ENCODE peak calls at places on chromosomes 5 and 9, in four cellular contexts. W is GM06990, F is dorsolateral prefrontal cortex, K is uterus. P is an unnamed sample.

GRCh38 chr9:77926314-77926959 is 105.2 kb downstream of the GNAQ start:
- DNase-seq in W (no peak), F (no peak), K (no peak), P (no peak)

GRCh38 chr9:108477538-108478006 is 378.2 kb downstream of the ACTL7B start:
- DNase-seq in W (no peak), F (no peak), K (no peak), P (no peak)

GRCh38 chr9:23308114-23308513 is 517.9 kb downstream of the ELAVL2 start:
- DNase-seq in W (no peak), F (no peak), K (no peak), P (no peak)

GRCh38 chr9:20494035-20494434 is 128.3 kb downstream of the MLLT3 start:
- DNase-seq in W (no peak), F (no peak), K (no peak), P (no peak)

GRCh38 chr9:78133751-78134150 is 102.1 kb upstream of the CEP78 start:
- DNase-seq in W (no peak), F (no peak), K (no peak), P (peak; percentile 47)

GRCh38 chr5:42543774-42544173 is 120.5 kb downstream of the GHR start:
- DNase-seq in W (no peak), F (no peak), K (no peak), P (no peak)

GRCh38 chr5:78816143-78816765 is 167.7 kb upstream of the LHFPL2 start:
- DNase-seq in W (no peak), F (no peak), K (no peak), P (no peak)

GRCh38 chr9:76873821-76874220 is 32.1 kb downstream of the PRUNE2 start:
- DNase-seq in W (no peak), F (no peak), K (no peak), P (no peak)

GRCh38 chr5:159837860-159838259 is 78.4 kb upstream of the ADRA1B start:
- DNase-seq in W (no peak), F (no peak), K (no peak), P (no peak)

GRCh38 chr9:14212116-14212515 is 101.8 kb downstream of the NFIB start:
- DNase-seq in W (no peak), F (no peak), K (no peak), P (no peak)

GRCh38 chr9:88390371-88390990 is 2.2 kb downstream of the SPIN1 start:
- DNase-seq in W (no peak), F (no peak), K (no peak), P (no peak)

GRCh38 chr5:57805732-57806131 is 323.1 kb upstream of the ACTBL2 start:
- DNase-seq in W (no peak), F (no peak), K (no peak), P (no peak)

GRCh38 chr5:1322955-1323802 is 21.7 kb downstream of the CLPTM1L start:
- DNase-seq in W (peak; percentile 4), F (peak; percentile 37), K (peak; percentile 12), P (no peak)

GRCh38 chr5:169856571-169856970 is 123.7 kb downstream of the INSYN2B start:
- DNase-seq in W (no peak), F (no peak), K (no peak), P (no peak)

GRCh38 chr5:55154893-55155292 is 5.1 kb upstream of the GPX8 start:
- DNase-seq in W (no peak), F (no peak), K (no peak), P (no peak)

GRCh38 chr5:163888366-163888765 is 382.9 kb downstream of the MAT2B start:
- DNase-seq in W (no peak), F (no peak), K (no peak), P (no peak)

GRCh38 chr9:125410522-125410894 is 148.9 kb downstream of the GAPVD1 start:
- DNase-seq in W (no peak), F (no peak), K (no peak), P (no peak)

GRCh38 chr5:15807248-15807647 is 307.3 kb downstream of the FBXL7 start:
- DNase-seq in W (no peak), F (no peak), K (no peak), P (no peak)

GRCh38 chr9:88775559-88775958 is 215.7 kb upstream of the S1PR3 start:
- DNase-seq in W (no peak), F (no peak), K (no peak), P (no peak)

GRCh38 chr5:167593706-167594105 is 697.7 kb upstream of the WWC1 start:
- DNase-seq in W (no peak), F (no peak), K (no peak), P (no peak)

GRCh38 chr9:70566066-70566465 is 151.6 kb upstream of the KLF9 start:
- DNase-seq in W (no peak), F (no peak), K (no peak), P (no peak)

GRCh38 chr5:104355350-104355749 is 792.8 kb upstream of the NUDT12 start:
- DNase-seq in W (no peak), F (no peak), K (no peak), P (no peak)

GRCh38 chr5:74919487-74919886 is 53.3 kb upstream of the FAM169A start:
- DNase-seq in W (no peak), F (no peak), K (no peak), P (peak; percentile 49)

GRCh38 chr5:124631874-124632550 is 114.4 kb downstream of the ZNF608 start:
- DNase-seq in W (no peak), F (no peak), K (no peak), P (peak; percentile 48)

GRCh38 chr5:68154119-68154857 is 61.3 kb upstream of the PIK3R1 start:
- DNase-seq in W (no peak), F (no peak), K (no peak), P (peak; percentile 41)

GRCh38 chr9:97981828-97982164 is 1.3 kb upstream of the ANP32B start:
- DNase-seq in W (no peak), F (no peak), K (no peak), P (no peak)

GRCh38 chr5:148653271-148653839 is 972 bp downstream of the HTR4 start:
- DNase-seq in W (no peak), F (no peak), K (no peak), P (no peak)

GRCh38 chr5:98391921-98392625 is 381.4 kb upstream of the RGMB start:
- DNase-seq in W (no peak), F (no peak), K (no peak), P (no peak)

GRCh38 chr5:180832638-180833068 is 28.4 kb downstream of the ZFP62 start:
- DNase-seq in W (peak; percentile 48), F (no peak), K (no peak), P (peak; percentile 86)

GRCh38 chr5:10332301-10332700 is 21.2 kb upstream of the MARCHF6 start:
- DNase-seq in W (no peak), F (no peak), K (no peak), P (no peak)

GRCh38 chr5:53170748-53171349 is 61.3 kb upstream of the MOCS2 start:
- DNase-seq in W (no peak), F (no peak), K (no peak), P (peak; percentile 24)

GRCh38 chr9:13769006-13769405 is 489.5 kb upstream of the MPDZ start:
- DNase-seq in W (no peak), F (no peak), K (no peak), P (no peak)

GRCh38 chr9:117574099-117574498 is 130.1 kb upstream of the TLR4 start:
- DNase-seq in W (no peak), F (no peak), K (no peak), P (no peak)

GRCh38 chr9:2904242-2904930 is 60.5 kb upstream of the PUM3 start:
- DNase-seq in W (no peak), F (no peak), K (no peak), P (no peak)

GRCh38 chr5:164191240-164191639 is 685.8 kb downstream of the MAT2B start:
- DNase-seq in W (no peak), F (no peak), K (no peak), P (no peak)

GRCh38 chr9:89426389-89426961 is 71.4 kb downstream of the SEMA4D start:
- DNase-seq in W (peak; percentile 85), F (no peak), K (no peak), P (peak; percentile 93)

GRCh38 chr5:73747696-73748380 is 121.8 kb downstream of the ARHGEF28 start:
- DNase-seq in W (no peak), F (no peak), K (no peak), P (no peak)
- H3K4me3 ChIP-seq in W (no peak overlapping the region), F (no peak overlapping the region), K (no peak overlapping the region), P (no peak overlapping the region)

GRCh38 chr5:174409971-174410370 is 314.4 kb upstream of the MSX2 start:
- DNase-seq in W (no peak), F (no peak), K (no peak), P (no peak)

GRCh38 chr5:174410716-174411512 is 313.5 kb upstream of the MSX2 start:
- DNase-seq in W (no peak), F (no peak), K (no peak), P (no peak)

GRCh38 chr5:174412374-174412773 is 312.0 kb upstream of the MSX2 start:
- DNase-seq in W (no peak), F (no peak), K (no peak), P (no peak)

GRCh38 chr5:174411513-174411819 is 312.9 kb upstream of the MSX2 start:
- DNase-seq in W (no peak), F (no peak), K (no peak), P (no peak)

GRCh38 chr5:174409070-174409469 is 315.3 kb upstream of the MSX2 start:
- DNase-seq in W (no peak), F (no peak), K (no peak), P (no peak)
- TF ChIP-seq CTCF in W (peak; percentile 16), F (no peak), K (no peak), P (peak; percentile 15)

GRCh38 chr9:80906728-80907127 is 782.6 kb downstream of the TLE1 start:
- DNase-seq in W (no peak), F (no peak), K (no peak), P (no peak)
- H3K4me3 ChIP-seq in W (no peak overlapping the region), F (no peak overlapping the region), K (no peak overlapping the region), P (no peak overlapping the region)

GRCh38 chr9:114238471-114238870 is 83.1 kb downstream of the COL27A1 start:
- DNase-seq in W (no peak), F (no peak), K (peak; percentile 37), P (no peak)

GRCh38 chr9:114240216-114240615 is 82.7 kb upstream of the ORM1 start:
- DNase-seq in W (no peak), F (no peak), K (no peak), P (no peak)

GRCh38 chr9:114237781-114238180 is 82.4 kb downstream of the COL27A1 start:
- DNase-seq in W (no peak), F (no peak), K (no peak), P (no peak)

GRCh38 chr9:114240647-114241558 is 82.0 kb upstream of the ORM1 start:
- DNase-seq in W (no peak), F (no peak), K (no peak), P (no peak)

DNA sequence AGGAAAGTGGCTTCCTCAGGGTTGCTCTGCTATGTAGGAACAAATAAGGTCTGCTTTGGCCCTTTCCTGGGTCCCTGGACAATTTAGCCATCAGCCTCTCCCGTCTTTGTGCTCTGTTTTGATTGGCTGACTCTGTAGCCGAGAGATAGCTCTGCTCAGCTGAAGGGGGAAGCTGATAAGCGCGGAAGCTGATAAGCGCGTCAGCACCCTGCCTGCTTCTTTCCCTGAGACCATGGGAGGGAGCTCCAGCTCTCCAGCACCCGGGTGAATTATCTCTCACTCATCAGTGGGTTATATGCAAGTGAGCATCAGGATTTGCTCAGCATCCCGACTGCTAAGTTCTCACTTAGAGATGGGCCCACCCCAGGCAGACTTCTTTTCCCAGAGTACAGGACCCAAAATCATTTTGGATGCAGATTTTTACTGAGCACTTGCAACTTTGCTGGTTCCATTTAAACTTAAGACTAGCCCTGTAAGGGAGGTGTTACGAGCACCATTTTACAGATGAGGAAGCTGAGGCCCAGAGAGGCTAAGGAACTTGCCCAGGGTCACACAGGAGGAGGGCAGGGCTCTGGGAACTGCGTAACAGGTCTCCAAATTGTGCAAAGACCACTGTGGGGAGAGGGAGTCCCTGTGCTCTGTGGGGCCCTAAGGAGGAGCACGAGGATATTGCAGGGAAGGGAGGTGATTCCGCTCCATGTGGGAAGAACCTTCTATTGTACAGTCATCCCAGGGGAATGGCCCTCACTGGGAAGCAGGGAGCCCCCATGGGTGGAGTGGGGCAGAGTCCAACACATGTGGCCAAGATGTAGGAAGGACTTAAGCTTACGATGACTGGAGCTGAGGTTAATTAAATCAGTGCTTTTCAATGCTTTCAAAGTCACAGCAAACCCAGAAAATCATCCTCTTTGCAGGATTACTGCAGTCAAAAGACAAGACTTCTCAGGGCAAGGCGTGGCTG is 83.7 kb upstream of the ORM1 start:
- DNase-seq in W (no peak), F (no peak), K (no peak), P (no peak)
- TF ChIP-seq CTCF in W (peak; percentile 23), F (peak; percentile 54), K (no peak), P (no peak)

P was measured in GM12865.